ENCODE peak calls at places on chromosomes 11 and 22, in four cellular contexts. L is heart right ventricle, C is right lobe of liver, H is A549. O is an unnamed sample.
A peak's percentile ranks its signal among the peaks of the same experiment; 100 is the strongest.

GRCh38 chr11:76885390-76886097 is 24.8 kb downstream of the ACER3 start:
- DNase-seq in L (peak; percentile 16), H (no peak), C (no peak), O (no peak)

GRCh38 chr22:27801616-27802388 is at the start of gene MN1:
- DNase-seq in H (peak; percentile 65), L (peak; percentile 65), C (peak; percentile 64), O (no peak)

GRCh38 chr22:29336751-29337490 is 21.4 kb upstream of the RASL10A start:
- DNase-seq in L (no peak), C (peak; percentile 65), H (no peak), O (no peak)

GRCh38 chr11:11843233-11843632 is 1.5 kb downstream of the USP47 start:
- DNase-seq in C (no peak), L (no peak), H (peak; percentile 19), O (no peak)

GRCh38 chr22:38214248-38215056 is 12.7 kb downstream of the MAFF start:
- DNase-seq in H (no peak), C (peak; percentile 90), L (peak; percentile 47), O (peak; percentile 69)

GRCh38 chr22:50117168-50117762 is 27.5 kb downstream of the MOV10L1 start:
- DNase-seq in H (no peak), C (no peak), L (no peak), O (no peak)

GRCh38 chr11:33687733-33688479 is 12.7 kb downstream of the C11orf91 start:
- DNase-seq in H (peak; percentile 70), L (peak; percentile 70), C (no peak), O (no peak)

GRCh38 chr11:42593426-42593825 is 718.4 kb upstream of the API5 start:
- DNase-seq in C (no peak), L (no peak), H (no peak), O (no peak)

GRCh38 chr11:2523821-2524391 is 79.1 kb downstream of the KCNQ1 start:
- DNase-seq in C (peak; percentile 14), L (no peak), H (no peak), O (no peak)

GRCh38 chr22:29155966-29156365 is 49.7 kb upstream of the EMID1 start:
- DNase-seq in H (no peak), C (no peak), L (no peak), O (no peak)

GRCh38 chr22:19991395-19991644 is 25.3 kb downstream of the ARVCF start:
- DNase-seq in L (no peak), H (no peak), C (no peak), O (no peak)

GRCh38 chr22:41518048-41518347 is 26.3 kb downstream of the POLR3H start:
- DNase-seq in H (no peak), C (no peak), L (no peak), O (no peak)

GRCh38 chr22:26139320-26139719 is 29.9 kb upstream of the SEZ6L start:
- DNase-seq in C (no peak), H (no peak), L (peak; percentile 10), O (no peak)

GRCh38 chr11:13102575-13102840 is 93.4 kb downstream of the RASSF10 start:
- DNase-seq in L (no peak), C (no peak), H (no peak), O (no peak)

GRCh38 chr11:58688779-58689503 is 42.8 kb downstream of the GLYAT start:
- DNase-seq in L (no peak), H (no peak), C (no peak), O (no peak)

GRCh38 chr11:65430406-65431217 is 8.0 kb downstream of the NEAT1 start:
- DNase-seq in C (peak; percentile 15), H (no peak), L (no peak), O (peak; percentile 50)

GRCh38 chr11:95084509-95084908 is 5.1 kb upstream of the ENDOD1 start:
- DNase-seq in L (no peak), H (no peak), C (no peak), O (no peak)

GRCh38 chr22:50625568-50626313 is 2.2 kb downstream of the ARSA start:
- DNase-seq in C (no peak), H (no peak), L (no peak), O (no peak)

GRCh38 chr22:23158516-23159286 is 13.4 kb downstream of the RAB36 start:
- DNase-seq in H (no peak), C (no peak), L (no peak), O (no peak)

GRCh38 chr11:26953770-26954392 is 40.0 kb upstream of the FIBIN start:
- DNase-seq in L (no peak), C (no peak), H (no peak), O (no peak)

GRCh38 chr11:43996318-43996717 is 51.5 kb upstream of the ACCSL start:
- DNase-seq in H (no peak), C (no peak), L (no peak), O (no peak)

GRCh38 chr22:50660306-50660705 is 12.3 kb upstream of the SHANK3 start:
- DNase-seq in H (no peak), C (no peak), L (no peak), O (no peak)

GRCh38 chr11:67396587-67397398 is 4.9 kb downstream of the PPP1CA start:
- DNase-seq in L (no peak), H (no peak), C (no peak), O (no peak)
- H3K27ac ChIP-seq in L (peak overlapping the region; percentile 56), H (no peak overlapping the region), C (no peak overlapping the region), O (no peak overlapping the region)

DNA sequence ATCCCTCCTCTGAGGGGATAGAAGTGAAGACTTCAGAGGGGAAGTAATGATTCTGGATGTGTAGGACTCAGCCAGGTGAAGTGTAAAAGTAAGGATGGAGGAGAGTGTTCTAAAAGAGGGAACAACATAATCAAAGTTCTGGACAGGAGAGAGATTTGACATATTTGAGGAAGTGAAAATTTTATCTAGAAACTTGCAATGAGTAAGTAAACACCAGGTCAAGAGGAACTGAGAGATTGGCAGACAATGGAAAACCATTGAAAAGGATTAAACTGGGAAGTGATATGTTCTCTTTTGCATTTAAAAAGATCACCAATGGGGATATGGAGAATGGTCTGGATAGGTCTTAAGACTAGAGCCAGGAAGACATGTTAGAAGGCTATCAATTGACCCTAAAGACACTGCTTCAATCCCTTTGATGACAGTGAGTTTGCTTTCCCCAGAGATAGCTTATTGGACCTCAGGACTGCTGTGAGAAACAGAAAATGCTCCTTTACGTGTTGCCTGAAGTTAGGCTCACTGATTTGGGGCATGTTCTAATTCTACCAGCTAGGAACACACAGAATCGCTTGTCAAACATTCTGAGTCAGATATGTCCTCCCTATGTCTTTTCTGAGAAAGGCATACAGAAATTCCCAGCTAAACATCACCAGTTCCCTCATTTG is 145.1 kb downstream of the MAML2 start:
- DNase-seq in H (no peak), C (no peak), L (no peak), O (no peak)
- H3K4me1 ChIP-seq in H (peaks cover 14% of the 10 kb centered on the region), C (no peaks in the 10 kb centered on the region), L (peaks cover 8% of the 10 kb centered on the region), O (peaks cover 19% of the 10 kb centered on the region)

DNA sequence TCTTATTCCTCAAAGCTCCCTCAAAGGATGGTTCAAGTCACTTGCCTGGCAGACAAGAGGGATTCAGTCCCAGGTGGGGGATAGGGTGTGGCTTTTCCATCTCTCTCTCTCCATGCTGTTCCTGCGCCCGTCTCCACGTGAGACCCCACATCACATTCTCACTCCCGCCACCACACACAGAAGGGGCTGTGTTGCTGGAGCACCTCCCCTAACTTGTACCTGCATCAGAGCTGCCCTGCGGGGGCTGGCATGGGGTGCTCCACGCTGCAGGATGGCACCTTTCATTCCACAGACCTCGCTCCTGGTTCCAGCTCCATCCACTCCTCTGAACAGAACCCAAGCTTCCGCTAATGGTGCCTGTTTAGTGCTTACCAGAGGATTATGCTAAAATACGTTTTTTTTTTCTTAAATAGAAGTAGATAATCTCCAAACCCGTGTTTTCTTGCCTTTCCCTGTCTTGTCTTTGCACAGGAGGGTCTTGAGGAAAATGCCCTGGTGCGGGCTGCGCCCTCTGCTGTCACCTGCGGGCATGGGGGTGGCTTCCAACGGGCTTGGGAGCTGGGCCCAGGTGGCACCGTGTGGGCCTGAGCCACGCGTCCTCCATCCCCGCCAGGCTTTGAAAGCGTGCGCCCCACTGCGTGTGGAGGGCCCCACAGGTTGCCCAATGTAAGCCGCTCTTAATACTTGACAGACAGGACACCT is 985.6 kb downstream of the BRD1 start:
- DNase-seq in H (no peak), C (no peak), L (no peak), O (no peak)
- TF ChIP-seq CTCF in H (no peak), C (no peak), L (no peak), O (no peak)

GRCh38 chr11:117062503-117062902 is 35.7 kb downstream of the SIK3 start:
- DNase-seq in H (no peak), C (no peak), L (no peak), O (no peak)
- H3K27ac ChIP-seq in H (no peak overlapping the region), C (no peak overlapping the region), L (no peak overlapping the region), O (no peak overlapping the region)

DNA sequence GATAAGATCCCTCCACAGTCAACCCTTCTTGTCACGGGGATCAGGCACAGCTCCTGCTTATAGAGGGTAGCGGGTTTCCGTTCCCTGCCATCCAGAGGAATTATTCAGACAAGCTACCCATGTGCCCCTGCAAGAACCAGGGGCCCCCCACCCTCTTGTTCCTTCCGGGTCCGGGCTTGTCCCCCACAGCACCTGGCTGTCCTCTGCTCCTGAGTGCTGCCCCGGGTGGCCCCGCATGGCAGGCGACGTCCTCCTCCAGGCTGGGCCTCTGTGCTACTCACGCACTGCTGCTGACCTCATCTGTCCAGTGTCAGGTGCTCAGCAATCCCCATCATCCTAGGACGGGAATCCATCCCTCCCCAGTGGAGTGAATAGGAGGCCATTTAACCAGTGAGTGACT is 24.7 kb downstream of the CELSR1 start:
- DNase-seq in L (no peak), C (no peak), H (no peak), O (no peak)
- H3K4me1 ChIP-seq in L (no peaks in the 10 kb centered on the region), C (no peaks in the 10 kb centered on the region), H (peaks cover 23% of the 10 kb centered on the region), O (no peaks in the 10 kb centered on the region)